ENCODE peak calls at places on chromosomes 1 and 21, in ten cellular contexts. R is CD4-positive, alpha-beta T cell; Q is left ventricle myocardium inferior; V is fibroblast of lung; X is pancreas; D is thoracic aorta; O is psoas muscle; E is ovary; Y is brain microvascular endothelial cell; F is tibial nerve. U is an unnamed sample.

GRCh38 chr1:8092603-8093141 is 66.6 kb upstream of the ERRFI1 start:
- DNase-seq in R (no peak), Q (no peak), V (no peak), X (no peak), D (no peak), O (no peak), E (no peak), Y (no peak), F (no peak), U (no peak)

GRCh38 chr21:31338892-31339368 is 5.1 kb downstream of the TIAM1 start:
- DNase-seq in R (no peak), Q (no peak), V (no peak), X (no peak), D (no peak), O (no peak), E (no peak), Y (no peak), F (no peak), U (no peak)

GRCh38 chr1:161119017-161119378 is 1.1 kb downstream of the NIT1 start:
- DNase-seq in R (no peak), Q (peak; percentile 47), V (no peak), X (peak; percentile 53), D (no peak), O (peak; percentile 64), E (no peak), Y (no peak), F (no peak), U (no peak)

GRCh38 chr1:175861641-175862367 is 118.4 kb upstream of the TNR start:
- DNase-seq in R (no peak), Q (no peak), V (no peak), X (no peak), D (no peak), O (no peak), E (no peak), Y (no peak), F (no peak), U (no peak)

GRCh38 chr1:107669996-107670395 is 295.0 kb downstream of the VAV3 start:
- DNase-seq in R (no peak), Q (peak; percentile 13), V (peak; percentile 74), X (peak; percentile 36), D (no peak), O (no peak), E (peak; percentile 25), Y (no peak), F (peak; percentile 42), U (no peak)

GRCh38 chr1:14541348-14541747 is 57.1 kb upstream of the KAZN start:
- DNase-seq in R (no peak), Q (no peak), V (no peak), X (no peak), D (no peak), O (no peak), E (no peak), Y (no peak), F (no peak), U (no peak)

GRCh38 chr1:14055442-14056225 is 355.6 kb downstream of the PRDM2 start:
- DNase-seq in R (no peak), Q (no peak), V (peak; percentile 74), X (no peak), D (no peak), O (no peak), E (no peak), Y (no peak), F (no peak), U (no peak)

GRCh38 chr1:81325404-81325803 is 475.3 kb upstream of the ADGRL2 start:
- DNase-seq in R (no peak), Q (no peak), V (no peak), X (no peak), D (no peak), O (no peak), E (no peak), Y (no peak), F (no peak), U (no peak)

DNA sequence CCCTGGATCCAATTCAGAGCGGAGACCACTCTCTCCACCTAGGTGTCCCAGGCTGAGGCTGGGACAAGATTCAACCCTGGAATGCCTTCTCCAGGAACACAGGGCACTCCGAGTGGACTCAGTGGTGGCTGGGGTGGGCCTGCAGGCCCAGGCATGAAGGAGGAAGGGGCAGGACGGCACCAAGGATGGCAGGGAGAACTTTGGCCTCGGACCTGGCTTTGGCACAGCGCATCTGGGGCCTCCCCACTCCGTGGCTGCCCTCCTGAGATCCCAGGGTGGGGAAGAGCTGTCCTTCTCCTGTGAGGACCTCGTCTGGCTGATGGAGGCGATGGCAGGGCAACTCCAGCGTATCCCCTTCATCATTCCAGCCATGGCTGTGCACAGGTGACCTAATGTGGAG is 35.6 kb downstream of the DHCR24 start:
- DNase-seq in R (no peak), Q (no peak), V (no peak), X (no peak), D (no peak), O (no peak), E (no peak), Y (no peak), F (no peak), U (no peak)
- H3K27ac ChIP-seq in R (no peak overlapping the region), Q (no peak overlapping the region), V (peak overlapping the region; percentile 69), X (no peak overlapping the region), D (no peak overlapping the region), O (no peak overlapping the region), E (no peak overlapping the region), Y (peak overlapping the region; percentile 75), F (peak overlapping the region; percentile 62), U (no peak overlapping the region)

DNA sequence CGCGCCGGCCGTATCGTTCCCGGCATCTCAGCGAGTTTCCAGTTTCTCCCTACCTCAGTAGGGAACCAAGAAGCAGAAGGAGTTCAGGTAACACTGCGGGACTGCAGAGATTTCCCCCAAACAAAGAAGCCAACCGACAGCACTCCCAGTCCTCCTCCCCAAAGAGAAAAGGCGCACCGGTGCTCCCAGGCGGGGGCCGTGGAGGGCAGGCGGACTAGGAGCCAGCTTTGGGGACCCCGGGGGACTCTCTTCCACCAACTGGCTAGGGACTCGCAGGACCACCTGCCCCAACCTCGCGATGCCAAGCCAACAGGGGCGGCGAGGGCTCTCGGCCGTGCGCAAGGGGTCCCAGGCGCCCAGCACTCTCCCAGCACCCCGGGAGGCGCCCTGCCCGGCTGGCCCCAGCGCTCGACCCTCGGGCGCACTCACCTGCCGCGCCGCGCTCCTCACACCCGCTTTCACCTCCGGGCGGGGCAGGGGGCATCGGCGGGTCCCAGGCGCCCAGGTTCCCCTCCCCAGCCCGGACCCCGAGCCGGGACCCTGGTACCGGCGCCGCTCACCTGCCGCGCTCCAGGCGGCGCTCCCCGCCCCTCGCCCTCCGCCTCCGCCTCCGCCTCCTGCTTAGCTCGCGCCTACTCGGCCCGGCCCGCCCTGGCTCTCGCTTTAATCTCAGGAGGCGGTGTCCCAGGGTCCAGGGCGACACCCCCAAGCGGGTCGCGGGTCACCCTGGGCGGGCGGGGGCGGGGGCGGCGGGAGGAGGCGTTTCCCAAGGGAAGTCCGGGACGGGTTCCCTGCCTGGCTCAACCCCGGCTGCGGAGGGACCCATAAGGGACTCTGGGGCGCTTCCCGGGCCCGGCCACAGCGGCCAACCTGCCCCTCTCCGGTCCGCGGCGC is at the start of gene TMPRSS2:
- DNase-seq in R (no peak), Q (no peak), V (no peak), X (peak; percentile 90), D (no peak), O (no peak), E (no peak), Y (no peak), F (no peak), U (peak; percentile 72)
- H3K27me3 ChIP-seq in R (peaks cover 44% of the 10 kb centered on the region), Q (peaks cover 97% of the 10 kb centered on the region), V (peaks cover 28% of the 10 kb centered on the region), X (no peaks in the 10 kb centered on the region), D (no peaks in the 10 kb centered on the region), O (peaks cover 8% of the 10 kb centered on the region), E (no peaks in the 10 kb centered on the region), Y (peaks cover 36% of the 10 kb centered on the region), F (no peaks in the 10 kb centered on the region), U (no peaks in the 10 kb centered on the region)

GRCh38 chr21:44084496-44085241 is 22.5 kb upstream of the PWP2 start:
- DNase-seq in R (no peak), Q (no peak), V (no peak), X (no peak), D (no peak), O (no peak), E (no peak), Y (no peak), F (no peak), U (no peak)

GRCh38 chr21:44087426-44088400 is 19.5 kb upstream of the PWP2 start:
- DNase-seq in R (no peak), Q (no peak), V (no peak), X (no peak), D (no peak), O (no peak), E (no peak), Y (no peak), F (no peak), U (peak; percentile 46)

GRCh38 chr21:44085491-44086321 is 21.5 kb upstream of the PWP2 start:
- DNase-seq in R (no peak), Q (peak; percentile 36), V (no peak), X (no peak), D (no peak), O (no peak), E (no peak), Y (no peak), F (no peak), U (peak; percentile 36)

GRCh38 chr21:44088401-44088780 is 18.8 kb upstream of the PWP2 start:
- DNase-seq in R (no peak), Q (no peak), V (no peak), X (no peak), D (no peak), O (no peak), E (no peak), Y (no peak), F (no peak), U (no peak)

DNA sequence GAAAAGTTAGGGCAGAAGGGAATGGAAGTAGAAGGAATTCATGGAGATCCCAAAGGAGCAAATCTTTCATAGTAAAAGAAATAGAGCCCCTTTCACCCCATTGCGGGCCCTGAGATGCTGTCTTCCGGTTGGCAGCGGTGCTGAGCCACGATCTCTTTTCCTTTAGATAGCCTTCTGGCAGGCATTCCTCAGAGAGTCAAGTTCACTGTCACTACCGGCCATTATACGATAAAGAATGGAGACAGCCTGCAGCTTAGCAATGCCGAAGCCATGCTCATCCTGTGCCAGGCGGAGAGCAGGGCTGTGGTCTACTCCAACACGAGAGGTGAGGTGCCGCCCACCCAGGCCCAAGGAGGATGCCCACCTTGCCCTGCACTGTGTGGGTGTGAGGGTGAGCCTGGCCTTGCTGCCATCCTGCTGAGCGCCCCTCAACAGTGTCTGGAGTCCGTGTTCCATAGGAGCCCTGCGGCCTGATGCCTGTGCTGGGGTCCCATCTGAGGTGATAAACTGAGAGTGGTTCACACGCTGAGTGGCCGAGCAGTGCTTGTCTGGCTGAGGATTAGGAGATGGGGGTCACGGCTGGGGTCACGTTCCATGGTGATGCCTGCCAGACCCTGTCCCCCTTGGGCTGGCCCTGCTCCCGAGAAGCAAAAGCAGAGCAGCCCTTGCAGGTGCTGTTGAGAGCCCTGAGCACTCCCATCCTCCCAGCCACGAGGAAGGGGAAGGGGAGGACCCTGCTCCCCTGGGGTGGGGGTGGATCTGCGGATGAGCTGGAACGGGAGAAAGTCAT is 20.4 kb upstream of the PWP2 start:
- DNase-seq in R (no peak), Q (no peak), V (no peak), X (no peak), D (no peak), O (no peak), E (no peak), Y (no peak), F (no peak), U (no peak)
- H3K27ac ChIP-seq in R (peak overlapping the region; percentile 80), Q (peak overlapping the region; percentile 88), V (no peak overlapping the region), X (no peak overlapping the region), D (no peak overlapping the region), O (no peak overlapping the region), E (no peak overlapping the region), Y (no peak overlapping the region), F (peak overlapping the region; percentile 90), U (peak overlapping the region; percentile 71)

GRCh38 chr1:84887261-84887934 is 5.6 kb downstream of the LPAR3 start:
- DNase-seq in R (no peak), Q (no peak), V (no peak), X (no peak), D (no peak), O (no peak), E (no peak), Y (no peak), F (no peak), U (no peak)

GRCh38 chr1:84892657-84893618 is at the start of gene LPAR3:
- DNase-seq in R (no peak), Q (peak; percentile 36), V (no peak), X (peak; percentile 76), D (no peak), O (no peak), E (no peak), Y (no peak), F (no peak), U (no peak)

GRCh38 chr1:84888753-84889152 is 4.3 kb downstream of the LPAR3 start:
- DNase-seq in R (no peak), Q (no peak), V (no peak), X (no peak), D (no peak), O (no peak), E (no peak), Y (no peak), F (no peak), U (no peak)

GRCh38 chr1:84889437-84889836 is 3.6 kb downstream of the LPAR3 start:
- DNase-seq in R (no peak), Q (no peak), V (no peak), X (no peak), D (no peak), O (no peak), E (no peak), Y (no peak), F (no peak), U (no peak)

GRCh38 chr1:84890581-84890980 is 2.4 kb downstream of the LPAR3 start:
- DNase-seq in R (no peak), Q (no peak), V (no peak), X (no peak), D (no peak), O (no peak), E (no peak), Y (no peak), F (no peak), U (no peak)
- H3K27me3 ChIP-seq in R (peaks cover 15% of the 10 kb centered on the region), Q (peaks cover 38% of the 10 kb centered on the region), V (peaks cover 5% of the 10 kb centered on the region), X (no peaks in the 10 kb centered on the region), D (no peaks in the 10 kb centered on the region), O (peaks cover 7% of the 10 kb centered on the region), E (no peaks in the 10 kb centered on the region), Y (peaks cover 38% of the 10 kb centered on the region), F (no peaks in the 10 kb centered on the region), U (peaks cover 9% of the 10 kb centered on the region)